ENCODE peak calls at places on chromosome 1, in six cellular contexts. A is brain microvascular endothelial cell, S is glutamatergic neuron, B is GM20000, F is testis, P is renal cortical epithelial cell. J is an unnamed sample.

GRCh38 chr1:242718967-242719366 is 194.5 kb upstream of the PLD5 start:
- DNase-seq in A (no peak), S (no peak), B (no peak), F (no peak), P (no peak), J (no peak)

GRCh38 chr1:219639843-219640606 is 27.1 kb upstream of the ZC3H11B start:
- DNase-seq in A (no peak), S (no peak), B (no peak), F (no peak), P (peak), J (no peak)

GRCh38 chr1:61202854-61203603 is 120.7 kb downstream of the NFIA start:
- DNase-seq in A (no peak), S (no peak), B (no peak), F (no peak), P (peak), J (no peak)

GRCh38 chr1:75855010-75855409 is 58.3 kb downstream of the MSH4 start:
- DNase-seq in A (peak), S (no peak), B (no peak), F (no peak), P (peak), J (no peak)

GRCh38 chr1:93629101-93630059 is 52.3 kb downstream of the BCAR3 start:
- DNase-seq in A (peak), S (no peak), B (peak), F (peak), P (peak), J (peak)

GRCh38 chr1:53573931-53574330 is 114.7 kb downstream of the DMRTB1 start:
- DNase-seq in A (no peak), S (peak), B (no peak), F (no peak), P (no peak), J (no peak)

GRCh38 chr1:15620155-15620545 is 2.9 kb downstream of the DDI2 start:
- DNase-seq in A (peak), S (no peak), B (no peak), F (no peak), P (peak), J (no peak)

GRCh38 chr1:3898994-3899775 is 887 bp downstream of the C1orf174 start:
- DNase-seq in A (no peak), S (no peak), B (no peak), F (no peak), P (no peak), J (no peak)

GRCh38 chr1:95017775-95018174 is 55.0 kb downstream of the ALG14 start:
- DNase-seq in A (no peak), S (no peak), B (no peak), F (no peak), P (peak), J (no peak)

GRCh38 chr1:19220991-19221390 is 10.9 kb upstream of the UBR4 start:
- DNase-seq in A (no peak), S (no peak), B (no peak), F (no peak), P (no peak), J (no peak)

GRCh38 chr1:24289937-24290595 is 29.1 kb upstream of the GRHL3 start:
- DNase-seq in A (peak), S (no peak), B (no peak), F (peak), P (peak), J (no peak)

GRCh38 chr1:88855986-88856385 is 35.4 kb downstream of the GTF2B start:
- DNase-seq in A (no peak), S (no peak), B (no peak), F (no peak), P (no peak), J (no peak)

GRCh38 chr1:101022294-101022693 is 3.3 kb downstream of the DPH5 start:
- DNase-seq in A (no peak), S (no peak), B (no peak), F (no peak), P (peak), J (no peak)

GRCh38 chr1:46223472-46223943 is 20.4 kb downstream of the LURAP1 start:
- DNase-seq in A (peak), S (peak), B (peak), F (peak), P (peak), J (peak)

J was measured in naive thymus-derived CD4-positive, alpha-beta T cell.